ENCODE peak calls at places on chromosome 3, in five cellular contexts. O is lower lobe of right lung, N is HepG2, A is H9, X is IMR-90. Y is an unnamed sample.

GRCh38 chr3:112635674-112636073 is 5.3 kb downstream of the CCDC80 start:
- DNase-seq in A (no peak), X (peak; percentile 97), N (no peak), O (no peak), Y (no peak)

GRCh38 chr3:153182894-153183293 is 20.9 kb downstream of the RAP2B start:
- DNase-seq in A (no peak), N (no peak), O (no peak), X (no peak), Y (no peak)

GRCh38 chr3:32951410-32951811 is at the start of gene CCR4:
- DNase-seq in O (no peak), X (no peak), N (no peak), A (no peak), Y (peak; percentile 57)

GRCh38 chr3:106338582-106339219 is 469.9 kb upstream of the CBLB start:
- DNase-seq in N (no peak), O (no peak), X (no peak), A (no peak), Y (no peak)

GRCh38 chr3:31733234-31733667 is 200.5 kb downstream of the STT3B start:
- DNase-seq in N (no peak), O (no peak), A (no peak), X (no peak), Y (no peak)

GRCh38 chr3:71103430-71103881 is 480.1 kb downstream of the FOXP1 start:
- DNase-seq in O (peak; percentile 56), A (no peak), X (peak; percentile 62), N (peak; percentile 40), Y (no peak)

GRCh38 chr3:192336286-192336685 is 391.1 kb downstream of the FGF12 start:
- DNase-seq in O (no peak), N (no peak), A (no peak), X (no peak), Y (no peak)

GRCh38 chr3:172410702-172411477 is 37.4 kb downstream of the GHSR start:
- DNase-seq in A (no peak), O (no peak), X (no peak), N (no peak), Y (no peak)

GRCh38 chr3:191355406-191355805 is 25.1 kb upstream of the UTS2B start:
- DNase-seq in O (no peak), X (no peak), N (no peak), A (no peak), Y (no peak)

GRCh38 chr3:15952543-15953175 is 154.9 kb upstream of the ANKRD28 start:
- DNase-seq in N (peak; percentile 16), X (peak; percentile 56), O (no peak), A (no peak), Y (no peak)

GRCh38 chr3:184593923-184594303 is 32.3 kb downstream of the EPHB3 start:
- DNase-seq in X (no peak), O (peak; percentile 30), A (no peak), N (no peak), Y (no peak)

GRCh38 chr3:165754219-165755007 is 82.8 kb downstream of the BCHE start:
- DNase-seq in N (no peak), X (no peak), A (no peak), O (no peak), Y (no peak)

GRCh38 chr3:176147251-176147650 is 1050.0 kb downstream of the TBL1XR1 start:
- DNase-seq in X (no peak), A (no peak), O (no peak), N (peak; percentile 2), Y (no peak)

GRCh38 chr3:197446713-197447455 is 108.9 kb downstream of the BDH1 start:
- DNase-seq in N (no peak), A (no peak), O (no peak), X (no peak), Y (no peak)

GRCh38 chr3:77081240-77081661 is 41.4 kb downstream of the ROBO2 start:
- DNase-seq in N (no peak), A (no peak), X (peak; percentile 67), O (no peak), Y (no peak)

GRCh38 chr3:168647582-168647981 is 551.9 kb upstream of the GOLIM4 start:
- DNase-seq in A (no peak), X (peak; percentile 21), O (no peak), N (no peak), Y (no peak)

GRCh38 chr3:185959609-185960517 is 22.0 kb upstream of the TRA2B start:
- DNase-seq in X (peak; percentile 89), A (no peak), N (peak; percentile 88), O (no peak), Y (no peak)

GRCh38 chr3:27596334-27596841 is 112.2 kb upstream of the SLC4A7 start:
- DNase-seq in X (peak; percentile 54), O (no peak), N (no peak), A (no peak), Y (no peak)

GRCh38 chr3:171646357-171647133 is 163.7 kb downstream of the PLD1 start:
- DNase-seq in A (no peak), O (no peak), X (peak; percentile 80), N (peak; percentile 7), Y (no peak)

GRCh38 chr3:31550452-31551251 is 17.9 kb downstream of the STT3B start:
- DNase-seq in N (peak; percentile 20), X (peak; percentile 40), O (no peak), A (no peak), Y (no peak)

GRCh38 chr3:26118165-26118564 is 328.3 kb downstream of the OXSM start:
- DNase-seq in A (peak; percentile 67), X (no peak), O (no peak), N (no peak), Y (no peak)

GRCh38 chr3:185070491-185071335 is 82.1 kb downstream of the C3orf70 start:
- DNase-seq in N (peak; percentile 73), X (peak; percentile 25), A (peak; percentile 87), O (no peak), Y (no peak)

GRCh38 chr3:15797600-15798303 is at the start of gene ANKRD28:
- DNase-seq in O (no peak), A (no peak), N (peak; percentile 58), X (peak; percentile 98), Y (no peak)

GRCh38 chr3:71309886-71310285 is 273.6 kb downstream of the FOXP1 start:
- DNase-seq in A (no peak), X (peak; percentile 47), O (no peak), N (no peak), Y (no peak)

GRCh38 chr3:5231067-5231466 is 43.6 kb downstream of the EDEM1 start:
- DNase-seq in O (no peak), X (no peak), A (no peak), N (no peak), Y (no peak)

GRCh38 chr3:112437146-112438022 is 61.9 kb downstream of the BTLA start:
- DNase-seq in A (peak; percentile 45), O (no peak), N (peak; percentile 9), X (peak; percentile 58), Y (no peak)

GRCh38 chr3:68239542-68239941 is 585.1 kb upstream of the SUCLG2 start:
- DNase-seq in N (no peak), A (no peak), X (no peak), O (no peak), Y (no peak)

GRCh38 chr3:117756580-117756979 is 1047.0 kb downstream of the TUSC7 start:
- DNase-seq in X (peak; percentile 15), O (no peak), N (no peak), A (no peak), Y (no peak)

GRCh38 chr3:42692667-42693529 is 7.6 kb downstream of the KLHL40 start:
- DNase-seq in N (no peak), X (no peak), O (peak; percentile 13), A (no peak), Y (no peak)

GRCh38 chr3:31561891-31562290 is 29.2 kb downstream of the STT3B start:
- DNase-seq in X (no peak), O (no peak), N (no peak), A (peak; percentile 57), Y (no peak)

GRCh38 chr3:186515115-186515514 is 29.1 kb downstream of the CRYGS start:
- DNase-seq in A (no peak), X (no peak), N (no peak), O (no peak), Y (peak; percentile 22)

GRCh38 chr3:38158472-38158871 is 6.9 kb upstream of the OXSR1 start:
- DNase-seq in N (no peak), X (no peak), A (no peak), O (no peak), Y (no peak)

GRCh38 chr3:17157713-17158112 is 273.0 kb downstream of the PLCL2 start:
- DNase-seq in O (no peak), X (peak; percentile 57), N (no peak), A (no peak), Y (no peak)

GRCh38 chr3:350978-351377 is 154.4 kb downstream of the CHL1 start:
- DNase-seq in N (no peak), X (no peak), A (no peak), O (no peak), Y (no peak)
- H3K9me3 ChIP-seq in N (no peaks in the 10 kb centered on the region), X (no peaks in the 10 kb centered on the region), A (no peaks in the 10 kb centered on the region), O (no peaks in the 10 kb centered on the region), Y (no peaks in the 10 kb centered on the region)

DNA sequence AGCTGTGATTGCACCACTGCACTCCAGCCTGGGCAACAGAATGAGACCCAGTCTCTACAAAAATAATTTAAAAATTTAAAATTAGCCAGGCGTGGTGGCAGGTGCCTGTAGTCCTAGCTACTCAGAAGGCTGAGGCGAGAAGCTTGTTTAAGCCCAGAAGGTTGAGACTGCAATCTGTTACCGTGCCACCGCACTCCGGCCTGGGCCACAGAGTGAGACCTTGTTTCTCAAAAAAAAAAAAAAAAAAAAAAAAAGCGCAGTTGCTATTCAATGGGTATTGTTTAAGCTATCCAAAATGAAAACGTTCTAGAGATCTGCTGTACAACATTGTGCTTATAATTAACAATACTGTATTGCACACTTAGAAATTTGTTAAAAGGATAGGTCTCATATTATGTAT is 24.0 kb downstream of the ZNF148 start:
- DNase-seq in A (no peak), N (no peak), O (no peak), X (no peak), Y (no peak)
- H3K9me3 ChIP-seq in A (no peaks in the 10 kb centered on the region), N (no peaks in the 10 kb centered on the region), O (peaks cover under 1% of the 10 kb centered on the region), X (no peaks in the 10 kb centered on the region), Y (peaks cover 2% of the 10 kb centered on the region)

GRCh38 chr3:122283796-122284445 is 41.1 kb upstream of the CSTA start:
- DNase-seq in X (no peak), A (no peak), N (no peak), O (no peak), Y (no peak)
- H3K9me3 ChIP-seq in X (no peaks in the 10 kb centered on the region), A (no peaks in the 10 kb centered on the region), N (no peaks in the 10 kb centered on the region), O (no peaks in the 10 kb centered on the region), Y (peaks cover 4% of the 10 kb centered on the region)

GRCh38 chr3:149833241-149833640 is 20.2 kb downstream of the RNF13 start:
- DNase-seq in O (no peak), A (no peak), X (no peak), N (no peak), Y (no peak)

GRCh38 chr3:149832086-149832485 is 19.1 kb downstream of the RNF13 start:
- DNase-seq in A (no peak), X (peak; percentile 53), O (no peak), N (no peak), Y (no peak)

GRCh38 chr3:149830902-149831301 is 17.9 kb downstream of the RNF13 start:
- DNase-seq in O (no peak), A (no peak), N (no peak), X (no peak), Y (no peak)

GRCh38 chr3:149828390-149828789 is 15.4 kb downstream of the RNF13 start:
- DNase-seq in X (no peak), N (no peak), A (no peak), O (no peak), Y (no peak)

DNA sequence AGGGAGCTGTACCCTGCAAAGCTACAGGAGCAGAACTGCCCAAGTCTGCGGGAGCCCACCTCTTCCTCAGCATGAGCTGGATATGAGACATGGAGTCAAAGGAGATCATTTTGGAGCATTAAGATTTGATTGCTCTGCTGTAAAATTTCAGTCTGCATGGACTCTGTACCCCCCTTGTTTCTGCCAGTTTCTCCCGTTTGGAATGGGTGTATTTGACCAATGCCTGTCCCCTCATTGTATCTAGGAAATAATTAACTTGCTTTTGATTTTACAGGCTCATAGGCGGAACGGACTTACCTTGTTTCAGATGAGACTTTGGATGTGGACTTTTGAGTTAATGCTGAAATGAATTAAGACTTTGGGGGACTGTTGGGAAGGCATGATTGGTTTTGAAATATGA is 18.3 kb downstream of the RNF13 start:
- DNase-seq in A (no peak), O (no peak), X (no peak), N (no peak), Y (no peak)
- H3K9me3 ChIP-seq in A (peaks cover 19% of the 10 kb centered on the region), O (peaks cover 30% of the 10 kb centered on the region), X (peaks cover 8% of the 10 kb centered on the region), N (peaks cover 54% of the 10 kb centered on the region), Y (peaks cover 4% of the 10 kb centered on the region)